ENCODE peak calls at places on chromosomes 2 and 18, in five cellular contexts. G, N, S, A and K are unnamed samples.

GRCh38 chr2:197426723-197427122 is 8.1 kb downstream of the SF3B1 start:
- DNase-seq in G (no peak), N (no peak), S (no peak), A (no peak), K (no peak)

GRCh38 chr2:15939556-15939853 is 845 bp upstream of the MYCN start:
- DNase-seq in G (no peak), N (no peak), S (no peak), A (no peak), K (no peak)

GRCh38 chr2:189298038-189298437 is 118.5 kb upstream of the COL5A2 start:
- DNase-seq in G (no peak), N (no peak), S (no peak), A (no peak), K (no peak)

GRCh38 chr2:177666408-177666807 is 273.8 kb downstream of the AGPS start:
- DNase-seq in G (no peak), N (no peak), S (no peak), A (no peak), K (no peak)

GRCh38 chr2:128787616-128788015 is 468.9 kb upstream of the HS6ST1 start:
- DNase-seq in G (no peak), N (no peak), S (no peak), A (no peak), K (no peak)

GRCh38 chr18:32422978-32423740 is 47.5 kb downstream of the GAREM1 start:
- DNase-seq in G (no peak), N (no peak), S (no peak), A (no peak), K (no peak)

GRCh38 chr2:9004338-9005204 is 1.1 kb upstream of the MBOAT2 start:
- DNase-seq in G (no peak), N (no peak), S (no peak), A (peak; percentile 11), K (no peak)

GRCh38 chr18:55073116-55073515 is 113.9 kb upstream of the CCDC68 start:
- DNase-seq in G (no peak), N (no peak), S (no peak), A (no peak), K (no peak)

GRCh38 chr2:172623249-172623965 is 67.5 kb downstream of the PDK1 start:
- DNase-seq in G (no peak), N (no peak), S (no peak), A (no peak), K (peak; percentile 60)

GRCh38 chr2:231102772-231103171 is 22.1 kb downstream of the HTR2B start:
- DNase-seq in G (no peak), N (no peak), S (no peak), A (no peak), K (no peak)

GRCh38 chr2:231399046-231399852 is 3.7 kb downstream of the B3GNT7 start:
- DNase-seq in G (no peak), N (no peak), S (no peak), A (no peak), K (no peak)

GRCh38 chr2:181762000-181762399 is 81.7 kb upstream of the NEUROD1 start:
- DNase-seq in G (no peak), N (no peak), S (no peak), A (no peak), K (no peak)

GRCh38 chr2:181354626-181355025 is 102.6 kb upstream of the ITGA4 start:
- DNase-seq in G (peak; percentile 32), N (no peak), S (no peak), A (no peak), K (peak; percentile 73)

GRCh38 chr2:70385966-70386595 is 84.2 kb upstream of the FAM136A start:
- DNase-seq in G (no peak), N (no peak), S (no peak), A (no peak), K (no peak)

GRCh38 chr2:190571666-190572065 is 37.1 kb upstream of the NEMP2 start:
- DNase-seq in G (no peak), N (no peak), S (no peak), A (no peak), K (no peak)

GRCh38 chr18:69484699-69485396 is 84.2 kb downstream of the DOK6 start:
- DNase-seq in G (no peak), N (no peak), S (no peak), A (no peak), K (peak; percentile 35)

GRCh38 chr2:106144621-106145331 is 49.3 kb downstream of the UXS1 start:
- DNase-seq in G (no peak), N (no peak), S (no peak), A (peak; percentile 59), K (no peak)

GRCh38 chr2:45192991-45193390 is 183.7 kb upstream of the SIX2 start:
- DNase-seq in G (no peak), N (no peak), S (no peak), A (no peak), K (no peak)

GRCh38 chr2:8849322-8849721 is 11.9 kb upstream of the KIDINS220 start:
- DNase-seq in G (no peak), N (no peak), S (no peak), A (no peak), K (peak; percentile 21)

GRCh38 chr2:145563752-145564615 is 1044.1 kb upstream of the ZEB2 start:
- DNase-seq in G (no peak), N (no peak), S (no peak), A (no peak), K (no peak)

GRCh38 chr2:12796617-12797016 is 79.9 kb downstream of the TRIB2 start:
- DNase-seq in G (no peak), N (no peak), S (no peak), A (no peak), K (no peak)

GRCh38 chr2:170533156-170533555 is 182.0 kb upstream of the SP5 start:
- DNase-seq in G (no peak), N (no peak), S (no peak), A (no peak), K (no peak)

GRCh38 chr18:78638889-78639596 is 340.6 kb upstream of the SALL3 start:
- DNase-seq in G (no peak), N (no peak), S (no peak), A (no peak), K (no peak)

GRCh38 chr2:67626656-67627055 is 229.5 kb downstream of the ETAA1 start:
- DNase-seq in G (no peak), N (no peak), S (no peak), A (no peak), K (no peak)

GRCh38 chr2:201977651-201978050 is 56.0 kb upstream of the FZD7 start:
- DNase-seq in G (no peak), N (no peak), S (no peak), A (no peak), K (no peak)

GRCh38 chr2:132477436-132477835 is 60.8 kb downstream of the GPR39 start:
- DNase-seq in G (no peak), N (no peak), S (no peak), A (no peak), K (no peak)

GRCh38 chr2:153823880-153824279 is 47.8 kb upstream of the GALNT13 start:
- DNase-seq in G (no peak), N (no peak), S (no peak), A (no peak), K (no peak)